ENCODE peak calls at places on chromosomes 7 and 10, in nine cellular contexts. One of them, this sample, is unnamed.

GRCh38 chr7:73999664-74000420 is 28.1 kb upstream of the ELN start:
- DNase-seq in astrocyte of the spinal cord: peak
- DNase-seq in GM18507: no peak
- DNase-seq in AG04450: peak
- DNase-seq in EH: peak
- DNase-seq in activated naive CD4-positive, alpha-beta T cell: no peak
- DNase-seq in non-pigmented ciliary epithelial cell: no peak
- DNase-seq in T-cell: no peak
- DNase-seq in RWPE2: no peak
- DNase-seq in this sample: no peak

GRCh38 chr7:47525066-47525623 is 56.8 kb downstream of the TNS3 start:
- DNase-seq in astrocyte of the spinal cord: no peak
- DNase-seq in GM18507: no peak
- DNase-seq in AG04450: no peak
- DNase-seq in EH: no peak
- DNase-seq in activated naive CD4-positive, alpha-beta T cell: no peak
- DNase-seq in non-pigmented ciliary epithelial cell: no peak
- DNase-seq in T-cell: no peak
- DNase-seq in RWPE2: peak
- DNase-seq in this sample: no peak

GRCh38 chr7:43825391-43825808 is 43.9 kb downstream of the MRPS24 start:
- DNase-seq in astrocyte of the spinal cord: no peak
- DNase-seq in GM18507: no peak
- DNase-seq in AG04450: no peak
- DNase-seq in EH: no peak
- DNase-seq in activated naive CD4-positive, alpha-beta T cell: no peak
- DNase-seq in non-pigmented ciliary epithelial cell: no peak
- DNase-seq in T-cell: no peak
- DNase-seq in RWPE2: no peak
- DNase-seq in this sample: no peak

GRCh38 chr10:47150581-47150980 is 149.4 kb upstream of the GDF10 start:
- DNase-seq in astrocyte of the spinal cord: no peak
- DNase-seq in GM18507: no peak
- DNase-seq in AG04450: no peak
- DNase-seq in EH: no peak
- DNase-seq in activated naive CD4-positive, alpha-beta T cell: no peak
- DNase-seq in non-pigmented ciliary epithelial cell: no peak
- DNase-seq in T-cell: no peak
- DNase-seq in RWPE2: no peak
- DNase-seq in this sample: no peak

GRCh38 chr10:129766611-129767550 is 197.2 kb downstream of the EBF3 start:
- DNase-seq in astrocyte of the spinal cord: no peak
- DNase-seq in GM18507: no peak
- DNase-seq in AG04450: no peak
- DNase-seq in EH: no peak
- DNase-seq in activated naive CD4-positive, alpha-beta T cell: no peak
- DNase-seq in non-pigmented ciliary epithelial cell: no peak
- DNase-seq in T-cell: no peak
- DNase-seq in RWPE2: no peak
- DNase-seq in this sample: no peak

GRCh38 chr7:69659964-69660363 is 61.7 kb downstream of the AUTS2 start:
- DNase-seq in astrocyte of the spinal cord: peak
- DNase-seq in GM18507: no peak
- DNase-seq in AG04450: no peak
- DNase-seq in EH: no peak
- DNase-seq in activated naive CD4-positive, alpha-beta T cell: no peak
- DNase-seq in non-pigmented ciliary epithelial cell: no peak
- DNase-seq in T-cell: no peak
- DNase-seq in RWPE2: no peak
- DNase-seq in this sample: no peak

GRCh38 chr7:45657136-45657889 is 83.1 kb downstream of the ADCY1 start:
- DNase-seq in astrocyte of the spinal cord: no peak
- DNase-seq in GM18507: no peak
- DNase-seq in AG04450: no peak
- DNase-seq in EH: no peak
- DNase-seq in activated naive CD4-positive, alpha-beta T cell: no peak
- DNase-seq in non-pigmented ciliary epithelial cell: no peak
- DNase-seq in T-cell: no peak
- DNase-seq in RWPE2: no peak
- DNase-seq in this sample: no peak

GRCh38 chr10:31083765-31084184 is 52.1 kb upstream of the ZNF438 start:
- DNase-seq in astrocyte of the spinal cord: peak
- DNase-seq in GM18507: no peak
- DNase-seq in AG04450: no peak
- DNase-seq in EH: peak
- DNase-seq in activated naive CD4-positive, alpha-beta T cell: peak
- DNase-seq in non-pigmented ciliary epithelial cell: no peak
- DNase-seq in T-cell: peak
- DNase-seq in RWPE2: no peak
- DNase-seq in this sample: peak

GRCh38 chr7:118352854-118353453 is 128.4 kb downstream of the ANKRD7 start:
- DNase-seq in astrocyte of the spinal cord: peak
- DNase-seq in GM18507: no peak
- DNase-seq in AG04450: no peak
- DNase-seq in EH: no peak
- DNase-seq in activated naive CD4-positive, alpha-beta T cell: no peak
- DNase-seq in non-pigmented ciliary epithelial cell: peak
- DNase-seq in T-cell: no peak
- DNase-seq in RWPE2: no peak
- DNase-seq in this sample: no peak

GRCh38 chr10:71234970-71235681 is 22.8 kb downstream of the UNC5B start:
- DNase-seq in astrocyte of the spinal cord: peak
- DNase-seq in GM18507: no peak
- DNase-seq in AG04450: no peak
- DNase-seq in EH: peak
- DNase-seq in activated naive CD4-positive, alpha-beta T cell: no peak
- DNase-seq in non-pigmented ciliary epithelial cell: no peak
- DNase-seq in T-cell: no peak
- DNase-seq in RWPE2: no peak
- DNase-seq in this sample: no peak

GRCh38 chr10:48671914-48672595 is 12.6 kb upstream of the WDFY4 start:
- DNase-seq in astrocyte of the spinal cord: no peak
- DNase-seq in GM18507: no peak
- DNase-seq in AG04450: no peak
- DNase-seq in EH: no peak
- DNase-seq in activated naive CD4-positive, alpha-beta T cell: no peak
- DNase-seq in non-pigmented ciliary epithelial cell: no peak
- DNase-seq in T-cell: no peak
- DNase-seq in RWPE2: no peak
- DNase-seq in this sample: peak

GRCh38 chr10:62613429-62613828 is 191.1 kb upstream of the ADO start:
- DNase-seq in astrocyte of the spinal cord: peak
- DNase-seq in GM18507: no peak
- DNase-seq in AG04450: no peak
- DNase-seq in EH: peak
- DNase-seq in activated naive CD4-positive, alpha-beta T cell: no peak
- DNase-seq in non-pigmented ciliary epithelial cell: no peak
- DNase-seq in T-cell: no peak
- DNase-seq in RWPE2: no peak
- DNase-seq in this sample: no peak

GRCh38 chr7:52685351-52685750 is 350.1 kb upstream of the POM121L12 start:
- DNase-seq in astrocyte of the spinal cord: no peak
- DNase-seq in GM18507: no peak
- DNase-seq in AG04450: no peak
- DNase-seq in EH: no peak
- DNase-seq in activated naive CD4-positive, alpha-beta T cell: no peak
- DNase-seq in non-pigmented ciliary epithelial cell: no peak
- DNase-seq in T-cell: no peak
- DNase-seq in RWPE2: no peak
- DNase-seq in this sample: no peak

GRCh38 chr7:138307633-138308032 is 152.4 kb upstream of the TRIM24 start:
- DNase-seq in astrocyte of the spinal cord: no peak
- DNase-seq in GM18507: no peak
- DNase-seq in AG04450: no peak
- DNase-seq in EH: no peak
- DNase-seq in activated naive CD4-positive, alpha-beta T cell: no peak
- DNase-seq in non-pigmented ciliary epithelial cell: no peak
- DNase-seq in T-cell: no peak
- DNase-seq in RWPE2: no peak
- DNase-seq in this sample: no peak

GRCh38 chr7:85205754-85206153 is 18.9 kb upstream of the SEMA3D start:
- DNase-seq in astrocyte of the spinal cord: no peak
- DNase-seq in GM18507: no peak
- DNase-seq in AG04450: no peak
- DNase-seq in EH: no peak
- DNase-seq in activated naive CD4-positive, alpha-beta T cell: no peak
- DNase-seq in non-pigmented ciliary epithelial cell: no peak
- DNase-seq in T-cell: no peak
- DNase-seq in RWPE2: no peak
- DNase-seq in this sample: no peak

GRCh38 chr10:125363776-125364175 is 203.4 kb upstream of the CTBP2 start:
- DNase-seq in astrocyte of the spinal cord: no peak
- DNase-seq in GM18507: no peak
- DNase-seq in AG04450: no peak
- DNase-seq in EH: no peak
- DNase-seq in activated naive CD4-positive, alpha-beta T cell: no peak
- DNase-seq in non-pigmented ciliary epithelial cell: no peak
- DNase-seq in T-cell: no peak
- DNase-seq in RWPE2: no peak
- DNase-seq in this sample: no peak

GRCh38 chr10:44967596-44967995 is 8.0 kb downstream of the RASSF4 start:
- DNase-seq in astrocyte of the spinal cord: no peak
- DNase-seq in GM18507: no peak
- DNase-seq in AG04450: no peak
- DNase-seq in EH: no peak
- DNase-seq in activated naive CD4-positive, alpha-beta T cell: no peak
- DNase-seq in non-pigmented ciliary epithelial cell: no peak
- DNase-seq in T-cell: no peak
- DNase-seq in RWPE2: no peak
- DNase-seq in this sample: no peak

GRCh38 chr7:136114966-136115762 is 138.0 kb upstream of the MTPN start:
- DNase-seq in astrocyte of the spinal cord: peak
- DNase-seq in GM18507: peak
- DNase-seq in AG04450: peak
- DNase-seq in EH: peak
- DNase-seq in activated naive CD4-positive, alpha-beta T cell: peak
- DNase-seq in non-pigmented ciliary epithelial cell: peak
- DNase-seq in T-cell: peak
- DNase-seq in RWPE2: no peak
- DNase-seq in this sample: peak

GRCh38 chr7:137508437-137509175 is 165.1 kb upstream of the PTN start:
- DNase-seq in astrocyte of the spinal cord: peak
- DNase-seq in GM18507: no peak
- DNase-seq in AG04450: peak
- DNase-seq in EH: peak
- DNase-seq in activated naive CD4-positive, alpha-beta T cell: no peak
- DNase-seq in non-pigmented ciliary epithelial cell: peak
- DNase-seq in T-cell: no peak
- DNase-seq in RWPE2: no peak
- DNase-seq in this sample: no peak

GRCh38 chr7:129790136-129790535 is 162.6 kb downstream of the UBE2H start:
- DNase-seq in astrocyte of the spinal cord: no peak
- DNase-seq in GM18507: no peak
- DNase-seq in AG04450: no peak
- DNase-seq in EH: peak
- DNase-seq in activated naive CD4-positive, alpha-beta T cell: no peak
- DNase-seq in non-pigmented ciliary epithelial cell: no peak
- DNase-seq in T-cell: no peak
- DNase-seq in RWPE2: no peak
- DNase-seq in this sample: no peak

GRCh38 chr10:79502561-79503309 is 9.6 kb upstream of the EIF5AL1 start:
- DNase-seq in astrocyte of the spinal cord: no peak
- DNase-seq in GM18507: no peak
- DNase-seq in AG04450: no peak
- DNase-seq in EH: peak
- DNase-seq in activated naive CD4-positive, alpha-beta T cell: no peak
- DNase-seq in non-pigmented ciliary epithelial cell: no peak
- DNase-seq in T-cell: no peak
- DNase-seq in RWPE2: no peak
- DNase-seq in this sample: no peak

GRCh38 chr10:485776-486572 is 203.5 kb downstream of the DIP2C start:
- DNase-seq in astrocyte of the spinal cord: no peak
- DNase-seq in GM18507: no peak
- DNase-seq in AG04450: no peak
- DNase-seq in EH: peak
- DNase-seq in activated naive CD4-positive, alpha-beta T cell: no peak
- DNase-seq in non-pigmented ciliary epithelial cell: no peak
- DNase-seq in T-cell: no peak
- DNase-seq in RWPE2: no peak
- DNase-seq in this sample: no peak

GRCh38 chr7:99607548-99607947 is 9.2 kb upstream of the ZSCAN25 start:
- DNase-seq in astrocyte of the spinal cord: no peak
- DNase-seq in GM18507: no peak
- DNase-seq in AG04450: no peak
- DNase-seq in EH: no peak
- DNase-seq in activated naive CD4-positive, alpha-beta T cell: no peak
- DNase-seq in non-pigmented ciliary epithelial cell: no peak
- DNase-seq in T-cell: no peak
- DNase-seq in RWPE2: no peak
- DNase-seq in this sample: no peak

GRCh38 chr10:110413903-110414562 is 83.7 kb upstream of the DUSP5 start:
- DNase-seq in astrocyte of the spinal cord: no peak
- DNase-seq in GM18507: no peak
- DNase-seq in AG04450: no peak
- DNase-seq in EH: peak
- DNase-seq in activated naive CD4-positive, alpha-beta T cell: no peak
- DNase-seq in non-pigmented ciliary epithelial cell: no peak
- DNase-seq in T-cell: no peak
- DNase-seq in RWPE2: no peak
- DNase-seq in this sample: no peak

GRCh38 chr7:27260211-27260610 is 17.6 kb downstream of the EVX1 start:
- DNase-seq in astrocyte of the spinal cord: no peak
- DNase-seq in GM18507: no peak
- DNase-seq in AG04450: no peak
- DNase-seq in EH: no peak
- DNase-seq in activated naive CD4-positive, alpha-beta T cell: no peak
- DNase-seq in non-pigmented ciliary epithelial cell: no peak
- DNase-seq in T-cell: no peak
- DNase-seq in RWPE2: no peak
- DNase-seq in this sample: no peak

GRCh38 chr7:101126651-101127459 is at the start of gene SERPINE1:
- DNase-seq in astrocyte of the spinal cord: peak
- DNase-seq in GM18507: peak
- DNase-seq in AG04450: peak
- DNase-seq in EH: peak
- DNase-seq in activated naive CD4-positive, alpha-beta T cell: no peak
- DNase-seq in non-pigmented ciliary epithelial cell: peak
- DNase-seq in T-cell: peak
- DNase-seq in RWPE2: peak
- DNase-seq in this sample: peak

GRCh38 chr10:101693701-101694055 is 1.3 kb downstream of the FBXW4 start:
- DNase-seq in astrocyte of the spinal cord: peak
- DNase-seq in GM18507: no peak
- DNase-seq in AG04450: no peak
- DNase-seq in EH: peak
- DNase-seq in activated naive CD4-positive, alpha-beta T cell: no peak
- DNase-seq in non-pigmented ciliary epithelial cell: no peak
- DNase-seq in T-cell: no peak
- DNase-seq in RWPE2: no peak
- DNase-seq in this sample: no peak

GRCh38 chr10:909831-910230 is 21.7 kb downstream of the LARP4B start:
- DNase-seq in astrocyte of the spinal cord: peak
- DNase-seq in GM18507: no peak
- DNase-seq in AG04450: no peak
- DNase-seq in EH: peak
- DNase-seq in activated naive CD4-positive, alpha-beta T cell: no peak
- DNase-seq in non-pigmented ciliary epithelial cell: peak
- DNase-seq in T-cell: no peak
- DNase-seq in RWPE2: no peak
- DNase-seq in this sample: no peak

GRCh38 chr7:114109299-114109698 is 190.5 kb upstream of the PPP1R3A start:
- DNase-seq in astrocyte of the spinal cord: no peak
- DNase-seq in GM18507: no peak
- DNase-seq in AG04450: no peak
- DNase-seq in EH: no peak
- DNase-seq in activated naive CD4-positive, alpha-beta T cell: no peak
- DNase-seq in non-pigmented ciliary epithelial cell: no peak
- DNase-seq in T-cell: no peak
- DNase-seq in RWPE2: no peak
- DNase-seq in this sample: no peak

GRCh38 chr10:50421026-50421719 is 169.9 kb upstream of the ASAH2 start:
- DNase-seq in astrocyte of the spinal cord: no peak
- DNase-seq in GM18507: no peak
- DNase-seq in AG04450: no peak
- DNase-seq in EH: peak
- DNase-seq in activated naive CD4-positive, alpha-beta T cell: no peak
- DNase-seq in non-pigmented ciliary epithelial cell: no peak
- DNase-seq in T-cell: peak
- DNase-seq in RWPE2: no peak
- DNase-seq in this sample: peak

GRCh38 chr7:132180481-132180880 is 395.8 kb downstream of the PLXNA4 start:
- DNase-seq in astrocyte of the spinal cord: no peak
- DNase-seq in GM18507: no peak
- DNase-seq in AG04450: no peak
- DNase-seq in EH: no peak
- DNase-seq in activated naive CD4-positive, alpha-beta T cell: no peak
- DNase-seq in non-pigmented ciliary epithelial cell: no peak
- DNase-seq in T-cell: no peak
- DNase-seq in RWPE2: no peak
- DNase-seq in this sample: no peak

This sample was measured in stimulated activated naive B cell treated with anti-CD40 and anti-IgM and Interleukin-4, amounts not matched to agents 10 μg/mL and 1 μg/mL and 100 μg/mL, for 72 hours.